ENCODE peak calls at places on chromosomes 4 and X, in five cellular contexts. A is GM23248, X is upper lobe of right lung, F is left ventricle myocardium inferior, Q is foreskin fibroblast. O is an unnamed sample.

GRCh38 chr4:186010821-186011220 is 58.1 kb upstream of the TLR3 start:
- DNase-seq in Q (no peak), F (no peak), X (no peak), A (no peak), O (no peak)

GRCh38 chrX:48071064-48071985 is at the start of gene ZNF630:
- DNase-seq in F (peak; percentile 75), Q (peak; percentile 5), A (peak; percentile 49), X (peak; percentile 87), O (peak; percentile 9)

GRCh38 chrX:10479508-10479907 is 140.9 kb downstream of the MID1 start:
- DNase-seq in Q (no peak), X (no peak), F (no peak), A (no peak), O (no peak)

GRCh38 chr4:9785926-9786325 is 4.5 kb downstream of the DRD5 start:
- DNase-seq in A (no peak), Q (no peak), F (no peak), X (no peak), O (no peak)

GRCh38 chr4:22416403-22416802 is 99.5 kb downstream of the ADGRA3 start:
- DNase-seq in F (no peak), A (no peak), X (no peak), Q (no peak), O (no peak)

GRCh38 chr4:117134386-117134785 is 49.0 kb upstream of the TRAM1L1 start:
- DNase-seq in Q (peak; percentile 9), A (peak; percentile 58), F (no peak), X (no peak), O (peak; percentile 92)

GRCh38 chr4:7328913-7329638 is 105.7 kb downstream of the PSAPL1 start:
- DNase-seq in Q (peak; percentile 17), X (peak; percentile 79), F (peak; percentile 58), A (peak; percentile 92), O (peak; percentile 45)

GRCh38 chr4:138647433-138647832 is 368.1 kb upstream of the NOCT start:
- DNase-seq in Q (no peak), A (no peak), X (no peak), F (no peak), O (no peak)

GRCh38 chr4:26490111-26490979 is at the start of gene CCKAR:
- DNase-seq in F (no peak), Q (no peak), X (no peak), A (no peak), O (peak; percentile 24)

GRCh38 chrX:136495043-136495442 is 2.3 kb upstream of the HTATSF1 start:
- DNase-seq in F (no peak), X (no peak), A (no peak), Q (no peak), O (no peak)

GRCh38 chrX:15497865-15498264 is 2.7 kb upstream of the BMX start:
- DNase-seq in Q (no peak), F (peak; percentile 16), X (no peak), A (peak; percentile 36), O (peak; percentile 3)

GRCh38 chr4:16757080-16757521 is 141.3 kb downstream of the LDB2 start:
- DNase-seq in F (no peak), X (no peak), Q (no peak), A (peak; percentile 83), O (no peak)

GRCh38 chr4:107736924-107737448 is 17.0 kb upstream of the PAPSS1 start:
- DNase-seq in A (peak; percentile 58), F (no peak), Q (peak; percentile 42), X (no peak), O (peak; percentile 19)

GRCh38 chr4:76198411-76199237 is 15.0 kb downstream of the SCARB2 start:
- DNase-seq in Q (peak; percentile 84), A (peak; percentile 87), F (peak; percentile 46), X (no peak), O (peak; percentile 62)

GRCh38 chrX:151722241-151722846 is 6.5 kb downstream of the FATE1 start:
- DNase-seq in F (peak; percentile 24), A (peak; percentile 69), Q (no peak), X (no peak), O (no peak)

GRCh38 chrX:32195611-32196010 is 1015.7 kb downstream of the DMD start:
- DNase-seq in X (no peak), Q (no peak), F (no peak), A (no peak), O (no peak)

GRCh38 chr4:2411786-2412510 is 6.5 kb downstream of the ZFYVE28 start:
- DNase-seq in A (no peak), X (peak; percentile 54), Q (no peak), F (no peak), O (no peak)

GRCh38 chr4:122525865-122526264 is 69.3 kb upstream of the IL2 start:
- DNase-seq in Q (no peak), A (peak; percentile 20), F (no peak), X (no peak), O (no peak)

GRCh38 chr4:155600246-155600645 is 66.4 kb upstream of the GUCY1A1 start:
- DNase-seq in F (no peak), Q (no peak), A (no peak), X (no peak), O (no peak)

GRCh38 chrX:147917700-147918694 is 6.3 kb downstream of the FMR1 start:
- DNase-seq in F (no peak), Q (no peak), A (peak; percentile 55), X (no peak), O (no peak)

GRCh38 chrX:153970398-153971123 is 1.1 kb downstream of the HCFC1 start:
- DNase-seq in X (no peak), F (no peak), Q (peak; percentile 52), A (peak; percentile 69), O (peak; percentile 29)

GRCh38 chr4:176044589-176044951 is 21.1 kb upstream of the WDR17 start:
- DNase-seq in F (no peak), Q (no peak), A (peak; percentile 27), X (no peak), O (peak; percentile 35)

GRCh38 chrX:2242326-2242725 is 258.4 kb downstream of the DHRSX start:
- DNase-seq in Q (no peak), X (no peak), F (no peak), A (no peak), O (no peak)

GRCh38 chrX:57329008-57329407 is 42.5 kb downstream of the FAAH2 start:
- DNase-seq in Q (no peak), F (no peak), X (no peak), A (no peak), O (no peak)

GRCh38 chrX:132483951-132484350 is 4.9 kb downstream of the MBNL3 start:
- DNase-seq in X (no peak), Q (no peak), A (no peak), F (no peak), O (no peak)

GRCh38 chrX:132481449-132481848 is 7.4 kb downstream of the MBNL3 start:
- DNase-seq in A (no peak), X (no peak), F (no peak), Q (no peak), O (no peak)

GRCh38 chrX:132482632-132483031 is 6.2 kb downstream of the MBNL3 start:
- DNase-seq in A (no peak), F (no peak), X (no peak), Q (no peak), O (no peak)

GRCh38 chrX:132483523-132483922 is 5.3 kb downstream of the MBNL3 start:
- DNase-seq in F (no peak), A (no peak), X (no peak), Q (no peak), O (no peak)

DNA sequence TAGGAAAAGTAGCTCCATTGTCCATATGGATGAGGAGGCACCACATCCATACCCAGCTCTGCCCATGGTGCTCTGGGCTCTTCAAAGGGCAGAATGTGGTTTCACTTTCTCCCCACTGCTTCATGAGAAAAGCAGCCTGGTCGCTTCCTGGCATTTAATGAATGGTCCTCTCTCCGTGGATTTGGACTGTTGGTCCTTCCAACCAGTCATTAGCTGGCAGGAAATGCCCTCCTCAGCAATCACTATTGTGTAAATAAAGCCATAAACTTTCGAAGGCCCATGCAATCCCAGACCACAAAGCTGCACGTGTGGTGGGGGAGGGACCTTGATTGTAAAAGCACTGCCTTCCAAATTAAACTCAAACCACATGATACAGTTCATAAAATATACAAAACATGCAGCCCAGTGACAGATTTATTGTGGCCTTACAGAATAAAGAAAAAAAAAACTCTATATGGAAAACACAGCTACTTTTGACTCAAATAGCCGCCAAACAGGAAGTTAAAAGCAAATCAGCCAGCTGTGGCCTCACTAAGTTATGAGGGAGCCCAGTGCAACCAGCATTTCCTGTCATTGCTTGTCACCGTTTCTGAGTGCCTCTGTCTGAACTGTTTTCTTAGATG is 8.1 kb downstream of the MBNL3 start:
- DNase-seq in F (no peak), Q (peak; percentile 82), X (peak; percentile 50), A (peak; percentile 58), O (no peak)
- H3K4me3 ChIP-seq in F (peak overlapping the region; percentile 49), Q (peak overlapping the region; percentile 29), X (peak overlapping the region; percentile 35), A (peak overlapping the region; percentile 61), O (no peak overlapping the region)

GRCh38 chrX:29297171-29297800 is 710.0 kb downstream of the IL1RAPL1 start:
- DNase-seq in F (no peak), A (no peak), X (no peak), Q (no peak), O (no peak)

GRCh38 chrX:29299689-29300088 is 712.4 kb downstream of the IL1RAPL1 start:
- DNase-seq in Q (no peak), A (no peak), F (no peak), X (no peak), O (no peak)

DNA sequence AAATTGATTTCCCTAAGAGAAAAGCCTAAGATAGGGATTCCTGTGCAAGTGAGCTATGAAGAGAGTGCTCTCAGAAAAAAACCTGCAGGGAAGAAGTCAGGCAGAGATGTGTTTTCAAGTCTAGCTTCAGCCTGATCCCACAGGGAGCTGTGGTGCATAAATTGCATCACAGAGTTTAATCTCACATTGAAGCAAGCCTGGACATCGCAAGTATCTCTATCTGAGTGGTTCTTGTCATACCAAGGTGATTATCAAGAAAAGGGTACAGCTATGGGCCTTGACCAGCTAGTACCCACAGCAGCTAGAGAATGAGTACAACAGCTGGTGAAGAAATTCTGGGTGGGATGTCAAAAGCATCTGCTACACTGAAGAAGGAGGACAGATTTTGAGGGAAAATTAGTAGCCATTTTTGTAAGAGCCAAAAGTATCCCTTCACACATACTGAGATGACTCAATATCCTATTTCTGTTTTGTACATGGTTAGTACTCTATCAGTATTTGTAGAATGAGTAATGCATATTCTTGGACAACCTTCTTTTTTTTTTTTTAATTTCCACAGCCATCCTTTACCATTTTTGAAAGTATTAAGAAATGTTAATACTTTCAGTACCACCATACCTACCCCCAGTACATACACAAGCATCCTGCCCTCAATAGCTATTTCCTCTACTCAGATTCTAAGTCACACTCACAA is 708.9 kb downstream of the IL1RAPL1 start:
- DNase-seq in X (no peak), Q (no peak), F (no peak), A (peak; percentile 5), O (no peak)
- H3K4me3 ChIP-seq in X (no peak overlapping the region), Q (no peak overlapping the region), F (no peak overlapping the region), A (no peak overlapping the region), O (no peak overlapping the region)

GRCh38 chr4:40193018-40193571 is 3.7 kb upstream of the RHOH start:
- DNase-seq in X (no peak), A (no peak), F (no peak), Q (no peak), O (no peak)

GRCh38 chr4:40190465-40190864 is 6.4 kb upstream of the RHOH start:
- DNase-seq in A (no peak), X (no peak), Q (no peak), F (no peak), O (no peak)

GRCh38 chr4:40189997-40190396 is 6.8 kb upstream of the RHOH start:
- DNase-seq in Q (no peak), F (no peak), A (no peak), X (no peak), O (no peak)

GRCh38 chr4:40192286-40193017 is 4.4 kb upstream of the RHOH start:
- DNase-seq in F (no peak), Q (no peak), A (no peak), X (no peak), O (no peak)

GRCh38 chr4:40190880-40191815 is 5.7 kb upstream of the RHOH start:
- DNase-seq in F (no peak), A (no peak), X (no peak), Q (no peak), O (no peak)
- H3K4me3 ChIP-seq in F (no peak overlapping the region), A (no peak overlapping the region), X (no peak overlapping the region), Q (no peak overlapping the region), O (no peak overlapping the region)

GRCh38 chr4:4387531-4388311 is 819 bp downstream of the NSG1 start:
- DNase-seq in Q (no peak), X (no peak), A (peak; percentile 24), F (no peak), O (no peak)
- H3K4me3 ChIP-seq in Q (peak overlapping the region; percentile 29), X (peak overlapping the region; percentile 38), A (peak overlapping the region; percentile 54), F (peak overlapping the region; percentile 71), O (peak overlapping the region; percentile 39)